ENCODE peak calls at places on chromosomes 2 and 18, in eight cellular contexts. W, N, P, Y, J, M, I and O are unnamed samples. For H3K27me3, the result is how much of the 10 kb centered on the place peaks cover.

GRCh38 chr2:241390301-241391206 is 34.5 kb downstream of the FARP2 start:
- DNase-seq in W (no peak), N (no peak), P (peak), Y (no peak), J (no peak), M (no peak), I (no peak), O (no peak)

GRCh38 chr2:119384971-119385370 is 18.2 kb downstream of the DBI start:
- DNase-seq in W (no peak), N (no peak), P (no peak), Y (no peak), J (no peak), M (no peak), I (no peak), O (no peak)

GRCh38 chr2:24580561-24580960 is 89.5 kb downstream of the NCOA1 start:
- DNase-seq in W (no peak), N (no peak), P (no peak), Y (no peak), J (no peak), M (no peak), I (no peak), O (no peak)

GRCh38 chr18:12491611-12492435 is 84.1 kb downstream of the PRELID3A start:
- DNase-seq in W (no peak), N (no peak), P (no peak), Y (no peak), J (no peak), M (no peak), I (no peak), O (no peak)

GRCh38 chr2:233141888-233142287 is 81.7 kb downstream of the INPP5D start:
- DNase-seq in W (no peak), N (no peak), P (no peak), Y (no peak), J (no peak), M (no peak), I (no peak), O (no peak)

GRCh38 chr18:48091869-48092497 is 161.5 kb upstream of the SMAD2 start:
- DNase-seq in W (no peak), N (no peak), P (no peak), Y (no peak), J (no peak), M (no peak), I (no peak), O (no peak)

GRCh38 chr2:236622660-236623059 is 53.0 kb downstream of the ACKR3 start:
- DNase-seq in W (no peak), N (no peak), P (no peak), Y (no peak), J (no peak), M (no peak), I (no peak), O (no peak)

GRCh38 chr2:233186851-233187250 is 64.6 kb upstream of the ATG16L1 start:
- DNase-seq in W (no peak), N (no peak), P (no peak), Y (no peak), J (no peak), M (no peak), I (no peak), O (no peak)

GRCh38 chr2:216492951-216493685 is 5.5 kb upstream of the RPL37A start:
- DNase-seq in W (no peak), N (peak), P (no peak), Y (no peak), J (peak), M (peak), I (no peak), O (peak)

GRCh38 chr18:25454728-25455127 is 102.8 kb upstream of the ZNF521 start:
- DNase-seq in W (no peak), N (no peak), P (no peak), Y (no peak), J (no peak), M (no peak), I (no peak), O (no peak)

GRCh38 chr2:145304501-145304900 is 784.6 kb upstream of the ZEB2 start:
- DNase-seq in W (no peak), N (no peak), P (no peak), Y (no peak), J (no peak), M (no peak), I (no peak), O (no peak)

GRCh38 chr2:19801367-19802087 is 100.3 kb downstream of the TTC32 start:
- DNase-seq in W (peak), N (peak), P (peak), Y (peak), J (no peak), M (peak), I (no peak), O (no peak)

GRCh38 chr2:240739797-240740196 is 48.1 kb downstream of the AQP12A start:
- DNase-seq in W (no peak), N (no peak), P (no peak), Y (peak), J (no peak), M (no peak), I (no peak), O (no peak)

GRCh38 chr2:224836263-224836662 is 120.1 kb upstream of the CCDC195 start:
- DNase-seq in W (no peak), N (no peak), P (no peak), Y (no peak), J (no peak), M (no peak), I (no peak), O (no peak)

GRCh38 chr2:215753808-215754207 is 259.5 kb downstream of the MREG start:
- DNase-seq in W (no peak), N (no peak), P (no peak), Y (no peak), J (no peak), M (no peak), I (no peak), O (no peak)

GRCh38 chr2:141992695-141993094 is 138.1 kb downstream of the LRP1B start:
- DNase-seq in W (no peak), N (no peak), P (no peak), Y (no peak), J (no peak), M (no peak), I (no peak), O (no peak)

GRCh38 chr2:3641841-3642421 is 16.1 kb upstream of the ALLC start:
- DNase-seq in W (no peak), N (no peak), P (no peak), Y (no peak), J (no peak), M (no peak), I (no peak), O (no peak)

GRCh38 chr18:35076556-35076955 is 35.3 kb downstream of the MAPRE2 start:
- DNase-seq in W (no peak), N (peak), P (no peak), Y (no peak), J (peak), M (no peak), I (no peak), O (no peak)

GRCh38 chr18:50320719-50321118 is 33.2 kb upstream of the CXXC1 start:
- DNase-seq in W (no peak), N (no peak), P (no peak), Y (no peak), J (no peak), M (no peak), I (no peak), O (no peak)

GRCh38 chr2:23588788-23589187 is 203.8 kb downstream of the KLHL29 start:
- DNase-seq in W (no peak), N (no peak), P (no peak), Y (no peak), J (no peak), M (no peak), I (no peak), O (no peak)

GRCh38 chr2:42754021-42754775 is 9.7 kb downstream of the OXER1 start:
- DNase-seq in W (no peak), N (peak), P (no peak), Y (no peak), J (no peak), M (no peak), I (no peak), O (peak)

GRCh38 chr2:177545143-177545542 is 152.6 kb downstream of the AGPS start:
- DNase-seq in W (no peak), N (no peak), P (no peak), Y (no peak), J (no peak), M (no peak), I (no peak), O (no peak)

GRCh38 chr2:181380581-181380980 is 76.6 kb upstream of the ITGA4 start:
- DNase-seq in W (no peak), N (no peak), P (no peak), Y (no peak), J (no peak), M (no peak), I (no peak), O (no peak)

GRCh38 chr2:166627893-166628292 is 133.8 kb upstream of the SCN7A start:
- DNase-seq in W (no peak), N (no peak), P (no peak), Y (no peak), J (no peak), M (no peak), I (no peak), O (no peak)

GRCh38 chr2:217857624-217858506 is 144.9 kb downstream of the TNS1 start:
- DNase-seq in W (no peak), N (no peak), P (no peak), Y (peak), J (no peak), M (no peak), I (no peak), O (no peak)

GRCh38 chr18:26714739-26715138 is 150.8 kb downstream of the AQP4 start:
- DNase-seq in W (no peak), N (peak), P (no peak), Y (no peak), J (no peak), M (no peak), I (no peak), O (no peak)

GRCh38 chr2:97748397-97748796 is 35.0 kb downstream of the ZAP70 start:
- DNase-seq in W (no peak), N (no peak), P (no peak), Y (no peak), J (peak), M (no peak), I (no peak), O (no peak)

GRCh38 chr2:216370961-216371633 is 1.2 kb downstream of the MARCHF4 start:
- DNase-seq in W (no peak), N (no peak), P (no peak), Y (peak), J (no peak), M (no peak), I (no peak), O (no peak)

GRCh38 chr2:127275356-127275755 is 18.6 kb downstream of the ERCC3 start:
- DNase-seq in W (no peak), N (no peak), P (no peak), Y (no peak), J (no peak), M (no peak), I (no peak), O (peak)

GRCh38 chr18:78972930-78973331 is 6.7 kb upstream of the SALL3 start:
- DNase-seq in W (no peak), N (no peak), P (no peak), Y (no peak), J (no peak), M (no peak), I (no peak), O (no peak)

GRCh38 chr2:75403991-75404428 is 156.7 kb downstream of the EVA1A start:
- DNase-seq in W (peak), N (peak), P (no peak), Y (no peak), J (peak), M (no peak), I (no peak), O (no peak)

GRCh38 chr2:170770008-170770303 is 222 bp upstream of the ERICH2 start:
- DNase-seq in W (no peak), N (no peak), P (no peak), Y (no peak), J (no peak), M (no peak), I (no peak), O (no peak)

GRCh38 chr2:170774074-170774473 is 3.9 kb downstream of the ERICH2 start:
- DNase-seq in W (no peak), N (no peak), P (no peak), Y (no peak), J (no peak), M (no peak), I (no peak), O (no peak)

GRCh38 chr2:170770304-170771048 is at the start of gene ERICH2:
- DNase-seq in W (peak), N (peak), P (peak), Y (peak), J (peak), M (peak), I (peak), O (peak)

GRCh38 chr2:170772295-170772694 is 2.1 kb downstream of the ERICH2 start:
- DNase-seq in W (no peak), N (no peak), P (no peak), Y (no peak), J (no peak), M (no peak), I (no peak), O (no peak)

DNA sequence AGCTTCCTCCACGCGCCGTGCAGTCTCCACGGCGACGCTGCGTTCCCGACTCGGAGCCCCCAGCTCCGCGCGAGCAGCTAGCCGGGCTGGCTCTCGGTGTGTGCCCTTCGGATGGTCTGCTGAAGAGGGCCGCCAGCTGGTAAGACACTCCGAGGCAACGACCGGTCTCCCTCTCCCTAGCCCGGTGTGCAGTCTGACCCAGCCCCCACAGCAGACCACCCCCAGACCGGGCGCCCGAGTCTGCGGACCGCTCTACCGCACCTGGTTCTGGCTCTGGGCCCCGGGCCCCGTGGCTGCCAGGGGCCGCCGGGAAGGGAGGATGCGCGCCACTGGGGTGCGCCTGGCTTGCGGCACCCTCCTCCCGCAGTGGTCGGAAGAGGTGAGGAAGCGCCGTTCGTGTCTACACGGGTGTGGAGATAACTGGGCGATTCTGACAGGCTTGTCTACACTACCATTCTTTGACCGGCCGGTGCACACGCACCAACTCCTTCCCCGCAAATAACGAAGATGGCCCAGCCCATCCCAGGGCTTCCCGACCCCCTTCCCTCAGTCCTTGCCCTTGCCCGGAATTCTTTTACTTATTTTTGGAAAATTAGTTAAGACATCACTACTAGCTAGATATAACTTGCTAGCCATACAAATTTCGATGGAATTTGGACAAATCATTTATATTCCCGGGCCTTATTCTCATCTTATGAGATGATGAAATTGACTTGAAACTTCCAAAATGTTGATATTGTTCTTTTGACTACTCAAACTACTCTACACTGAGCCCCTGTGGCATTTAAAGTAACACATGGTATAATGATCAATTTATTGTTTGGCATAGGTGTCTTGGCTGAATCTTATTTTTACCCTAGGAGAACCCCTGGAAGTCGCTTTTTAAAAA is 1.1 kb downstream of the ERICH2 start:
- DNase-seq in W (peak), N (no peak), P (no peak), Y (peak), J (peak), M (no peak), I (no peak), O (peak)
- TF ChIP-seq CTCF in W (no peak), N (peak), P (no peak), Y (no peak), J (no peak), M (no peak), I (no peak), O (no peak)

DNA sequence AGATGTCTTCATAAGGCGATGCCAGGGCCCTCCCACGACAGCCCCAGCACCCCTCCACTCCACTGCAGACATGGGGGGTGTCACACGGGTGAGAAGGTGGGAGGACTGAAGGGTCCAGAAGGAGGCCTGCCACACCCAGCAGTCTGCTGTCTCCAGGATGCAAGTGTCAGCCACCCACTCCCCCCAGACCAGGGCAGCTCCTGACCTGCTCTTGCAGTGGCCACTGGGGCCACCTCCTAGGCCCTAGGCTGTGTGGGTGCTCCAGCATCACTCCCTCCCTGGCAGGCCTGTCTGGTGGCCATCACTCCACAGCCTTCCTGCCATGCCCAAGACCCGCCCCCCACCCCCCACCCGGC is 171.0 kb downstream of the CELF4 start:
- DNase-seq in W (no peak), N (no peak), P (no peak), Y (no peak), J (no peak), M (no peak), I (no peak), O (no peak)
- H3K27me3 ChIP-seq in W (under half), N (under half), P (under half), Y (under half), J (under half), M (under half), I (under half), O (under half)

GRCh38 chr2:128786800-128787478 is 468.3 kb upstream of the HS6ST1 start:
- DNase-seq in W (no peak), N (no peak), P (no peak), Y (peak), J (peak), M (no peak), I (peak), O (no peak)
- H3K4me3 ChIP-seq in W (no peak), N (no peak), P (no peak), Y (no peak), J (no peak), M (no peak), I (no peak), O (no peak)

DNA sequence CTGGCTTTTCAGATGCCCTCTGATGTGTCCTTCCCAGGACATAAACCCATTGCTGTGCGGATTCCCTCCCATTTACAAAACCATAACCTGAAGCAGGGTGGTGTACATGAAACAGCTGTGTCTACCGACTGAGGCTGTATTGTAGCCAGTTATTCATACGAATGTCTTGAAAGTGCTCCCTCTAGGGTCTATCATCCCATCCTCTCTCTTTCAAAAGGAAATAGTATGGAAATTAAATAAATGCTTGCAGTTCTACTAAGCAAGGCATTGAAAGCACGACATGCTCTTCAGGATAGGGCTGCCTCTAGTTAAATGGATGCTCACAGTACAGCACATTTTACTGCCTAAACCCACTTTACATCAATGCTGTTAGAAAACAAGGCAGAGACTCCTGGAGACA is 112.2 kb upstream of the PXDN start:
- DNase-seq in W (no peak), N (no peak), P (no peak), Y (no peak), J (peak), M (no peak), I (no peak), O (no peak)
- TF ChIP-seq CTCF in W (no peak), N (peak), P (no peak), Y (no peak), J (peak), M (no peak), I (no peak), O (no peak)